ENCODE peak calls at places on chromosomes 2 and 18, in seven cellular contexts. M, V, D, Z, E, U and H are unnamed samples.
A peak's percentile ranks its signal among the peaks of the same experiment; 100 is the strongest.

GRCh38 chr2:222290691-222291484 is 7.9 kb downstream of the PAX3 start:
- DNase-seq in M (no peak), Z (no peak), U (no peak), D (no peak), V (peak; percentile 21), E (no peak), H (no peak)

GRCh38 chr2:233689031-233689430 is 3.7 kb upstream of the UGT1A6 start:
- DNase-seq in E (no peak), V (no peak), D (no peak), M (no peak), U (no peak), Z (no peak), H (no peak)

GRCh38 chr18:61400714-61401113 is 67.5 kb downstream of the CDH20 start:
- DNase-seq in U (no peak), M (no peak), Z (no peak), E (no peak), D (no peak), V (peak; percentile 75), H (no peak)

GRCh38 chr18:23827681-23828080 is 138.4 kb downstream of the LAMA3 start:
- DNase-seq in D (no peak), V (no peak), Z (peak; percentile 18), M (no peak), U (no peak), E (no peak), H (peak; percentile 81)

GRCh38 chr18:56258178-56258577 is 380.2 kb downstream of the TXNL1 start:
- DNase-seq in V (no peak), D (no peak), M (no peak), Z (no peak), E (no peak), U (no peak), H (no peak)

GRCh38 chr2:12552092-12552491 is 164.6 kb upstream of the TRIB2 start:
- DNase-seq in E (no peak), V (no peak), U (no peak), M (no peak), Z (no peak), D (no peak), H (no peak)

GRCh38 chr2:67237288-67237687 is 159.8 kb upstream of the ETAA1 start:
- DNase-seq in Z (no peak), V (no peak), E (no peak), U (no peak), M (no peak), D (no peak), H (no peak)

GRCh38 chr2:47190188-47190818 is 35.2 kb upstream of the STPG4 start:
- DNase-seq in Z (no peak), D (no peak), E (no peak), U (no peak), M (no peak), V (peak; percentile 71), H (no peak)

GRCh38 chr18:47560693-47561092 is 309.2 kb upstream of the SKOR2 start:
- DNase-seq in E (no peak), Z (no peak), M (no peak), D (no peak), U (no peak), V (no peak), H (no peak)

GRCh38 chr2:20076757-20077156 is 25.3 kb upstream of the LAPTM4A start:
- DNase-seq in V (no peak), E (no peak), D (no peak), Z (no peak), U (no peak), M (no peak), H (peak; percentile 58)

GRCh38 chr2:200604571-200605255 is 18.9 kb downstream of the AOX1 start:
- DNase-seq in M (no peak), Z (no peak), E (no peak), V (peak; percentile 19), D (no peak), U (no peak), H (no peak)

GRCh38 chr18:58221060-58221725 is 177.2 kb downstream of the NEDD4L start:
- DNase-seq in Z (no peak), V (peak; percentile 27), D (no peak), M (peak; percentile 71), E (peak; percentile 81), U (peak; percentile 85), H (no peak)

GRCh38 chr2:207676827-207677354 is 34.5 kb upstream of the CCNYL1 start:
- DNase-seq in D (no peak), V (peak; percentile 67), E (no peak), Z (no peak), U (no peak), M (peak; percentile 40), H (no peak)

GRCh38 chr2:31523871-31524492 is 56.8 kb downstream of the SRD5A2 start:
- DNase-seq in D (no peak), M (peak; percentile 33), Z (peak; percentile 56), E (peak; percentile 44), U (peak; percentile 81), V (peak; percentile 61), H (no peak)

GRCh38 chr2:18435425-18436037 is 124.9 kb downstream of the RDH14 start:
- DNase-seq in D (no peak), E (no peak), U (no peak), M (peak; percentile 13), Z (peak; percentile 33), V (peak; percentile 70), H (no peak)

GRCh38 chr2:240229603-240230423 is 89.4 kb upstream of the OTOS start:
- DNase-seq in M (no peak), Z (no peak), V (peak; percentile 54), D (no peak), U (peak; percentile 26), E (no peak), H (no peak)

GRCh38 chr18:7447629-7448028 is 119.5 kb upstream of the PTPRM start:
- DNase-seq in Z (no peak), D (no peak), M (no peak), U (no peak), V (peak; percentile 18), E (no peak), H (no peak)

GRCh38 chr2:147711031-147711430 is 133.8 kb upstream of the ACVR2A start:
- DNase-seq in Z (no peak), D (no peak), U (no peak), E (no peak), M (no peak), V (peak; percentile 44), H (no peak)

GRCh38 chr2:160429248-160430000 is 64.2 kb downstream of the RBMS1 start:
- DNase-seq in V (peak; percentile 65), D (no peak), U (no peak), E (no peak), Z (peak; percentile 77), M (no peak), H (no peak)

GRCh38 chr2:238420878-238421694 is 5.6 kb upstream of the ASB1 start:
- DNase-seq in U (no peak), Z (no peak), V (no peak), D (no peak), E (no peak), M (no peak), H (no peak)

GRCh38 chr2:238422940-238423339 is 3.8 kb upstream of the ASB1 start:
- DNase-seq in E (no peak), V (no peak), D (no peak), U (no peak), M (no peak), Z (no peak), H (no peak)

GRCh38 chr2:238420442-238420841 is 6.3 kb upstream of the ASB1 start:
- DNase-seq in M (no peak), Z (no peak), V (peak; percentile 32), D (no peak), E (no peak), U (no peak), H (no peak)

GRCh38 chr2:238422285-238422684 is 4.4 kb upstream of the ASB1 start:
- DNase-seq in V (no peak), U (no peak), M (no peak), E (no peak), D (no peak), Z (no peak), H (no peak)

DNA sequence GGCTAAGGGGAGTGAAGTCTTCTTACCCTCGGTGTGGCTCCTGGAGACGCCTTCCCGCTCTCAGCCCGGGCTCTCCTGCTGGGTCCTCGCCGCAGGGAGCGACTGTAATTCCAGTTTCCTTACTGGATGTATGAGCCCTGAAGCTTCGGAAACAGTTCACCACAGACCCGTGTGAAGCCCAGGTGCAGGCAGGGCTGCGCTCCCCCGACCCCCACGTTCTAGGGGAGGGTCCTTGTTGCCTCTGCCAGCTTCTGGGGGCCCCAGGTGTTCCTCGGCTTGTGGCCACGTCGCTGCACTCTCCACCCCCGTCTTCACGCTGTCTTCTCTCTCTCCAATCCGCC is 5.1 kb upstream of the ASB1 start:
- DNase-seq in V (no peak), U (no peak), D (no peak), M (no peak), Z (no peak), E (no peak), H (no peak)
- H3K4me3 ChIP-seq in V (no peak overlapping the region), U (no peak overlapping the region), D (no peak overlapping the region), M (no peak overlapping the region), Z (no peak overlapping the region), E (no peak overlapping the region), H (no peak overlapping the region)

GRCh38 chr2:46071074-46071473 is 226.1 kb upstream of the EPAS1 start:
- DNase-seq in Z (no peak), M (no peak), D (no peak), V (no peak), U (no peak), E (no peak), H (no peak)
- H3K4me1 ChIP-seq in Z (peaks cover 3% of the 10 kb centered on the region), M (peaks cover 68% of the 10 kb centered on the region), D (no peaks in the 10 kb centered on the region), V (peaks cover 65% of the 10 kb centered on the region), U (no peaks in the 10 kb centered on the region), E (peaks cover 9% of the 10 kb centered on the region), H (peaks cover 25% of the 10 kb centered on the region)

GRCh38 chr2:88680266-88680902 is 11.1 kb upstream of the RPIA start:
- DNase-seq in E (no peak), M (no peak), D (no peak), V (no peak), U (no peak), Z (no peak), H (no peak)
- H3K4me3 ChIP-seq in E (no peak overlapping the region), M (no peak overlapping the region), D (no peak overlapping the region), V (no peak overlapping the region), U (no peak overlapping the region), Z (no peak overlapping the region), H (no peak overlapping the region)

GRCh38 chr2:6143812-6144211 is 451.6 kb downstream of the SOX11 start:
- DNase-seq in E (no peak), D (no peak), Z (no peak), U (no peak), V (no peak), M (no peak), H (no peak)
- H3K4me1 ChIP-seq in E (no peaks in the 10 kb centered on the region), D (no peaks in the 10 kb centered on the region), Z (no peaks in the 10 kb centered on the region), U (no peaks in the 10 kb centered on the region), V (no peaks in the 10 kb centered on the region), M (no peaks in the 10 kb centered on the region), H (no peaks in the 10 kb centered on the region)

DNA sequence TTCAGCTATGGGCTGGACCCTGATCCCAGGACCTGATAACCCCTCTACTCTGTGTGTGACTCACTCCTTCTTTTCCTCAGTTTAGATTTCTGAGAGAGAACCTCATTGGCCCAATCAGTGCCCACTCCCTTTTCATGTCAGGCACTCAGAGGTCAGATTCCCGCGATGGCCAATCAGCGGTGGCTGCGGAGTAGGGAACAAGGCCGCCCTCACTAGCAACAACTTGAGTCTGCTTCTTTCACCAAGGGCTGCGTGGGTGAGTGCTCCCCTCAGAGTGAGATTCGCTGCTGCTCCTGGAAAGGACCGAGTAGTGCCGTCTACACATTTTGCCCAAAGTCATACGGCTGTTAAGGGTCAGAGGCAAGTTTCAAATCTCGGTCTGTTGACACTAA is 34.7 kb downstream of the NPPC start:
- DNase-seq in E (no peak), U (peak; percentile 25), D (no peak), Z (no peak), V (no peak), M (no peak), H (no peak)
- H3K4me3 ChIP-seq in E (no peak overlapping the region), U (no peak overlapping the region), D (no peak overlapping the region), Z (no peak overlapping the region), V (no peak overlapping the region), M (no peak overlapping the region), H (no peak overlapping the region)

GRCh38 chr2:235544687-235544965 is 50.8 kb downstream of the AGAP1 start:
- DNase-seq in V (no peak), U (no peak), Z (no peak), E (no peak), M (no peak), D (no peak), H (no peak)
- H3K4me1 ChIP-seq in V (peaks cover 6% of the 10 kb centered on the region), U (no peaks in the 10 kb centered on the region), Z (no peaks in the 10 kb centered on the region), E (peaks cover 21% of the 10 kb centered on the region), M (peaks cover 4% of the 10 kb centered on the region), D (no peaks in the 10 kb centered on the region), H (peaks cover 40% of the 10 kb centered on the region)